ENCODE peak calls at places on chromosomes 4 and X, in four cellular contexts. One of them, this sample, is unnamed.

GRCh38 chrX:150450519-150451177 is 87.5 kb downstream of the MAMLD1 start:
- DNase-seq in iris pigment epithelial cell: no peak
- DNase-seq in cardiac fibroblast: no peak
- DNase-seq in lung: no peak
- DNase-seq in this sample: no peak

GRCh38 chr4:2839060-2839459 is 4.6 kb upstream of the ADD1 start:
- DNase-seq in cardiac fibroblast: no peak
- DNase-seq in lung: no peak
- DNase-seq in iris pigment epithelial cell: no peak
- DNase-seq in this sample: no peak

GRCh38 chrX:12896935-12897334 is 9.5 kb upstream of the TLR8 start:
- DNase-seq in iris pigment epithelial cell: no peak
- DNase-seq in lung: no peak
- DNase-seq in cardiac fibroblast: no peak
- DNase-seq in this sample: no peak

GRCh38 chr4:117700111-117700892 is 334.0 kb upstream of the NDST3 start:
- DNase-seq in lung: no peak
- DNase-seq in iris pigment epithelial cell: no peak
- DNase-seq in cardiac fibroblast: no peak
- DNase-seq in this sample: no peak

GRCh38 chr4:36638273-36638811 is 356.9 kb downstream of the DTHD1 start:
- DNase-seq in lung: no peak
- DNase-seq in iris pigment epithelial cell: no peak
- DNase-seq in cardiac fibroblast: no peak
- DNase-seq in this sample: no peak

GRCh38 chrX:16819634-16820033 is 33.4 kb downstream of the TXLNG start:
- DNase-seq in iris pigment epithelial cell: no peak
- DNase-seq in cardiac fibroblast: no peak
- DNase-seq in lung: no peak
- DNase-seq in this sample: no peak

GRCh38 chr4:155679343-155679742 is 12.7 kb downstream of the GUCY1A1 start:
- DNase-seq in iris pigment epithelial cell: peak
- DNase-seq in cardiac fibroblast: peak
- DNase-seq in lung: peak
- DNase-seq in this sample: peak

GRCh38 chr4:139278956-139279722 is 886 bp downstream of the MGARP start:
- DNase-seq in iris pigment epithelial cell: peak
- DNase-seq in lung: no peak
- DNase-seq in cardiac fibroblast: no peak
- DNase-seq in this sample: no peak

GRCh38 chr4:167183036-167183435 is 51.3 kb downstream of the SPOCK3 start:
- DNase-seq in lung: no peak
- DNase-seq in iris pigment epithelial cell: no peak
- DNase-seq in cardiac fibroblast: no peak
- DNase-seq in this sample: no peak

GRCh38 chrX:103330601-103331397 is 760 bp downstream of the TCEAL7 start:
- DNase-seq in lung: no peak
- DNase-seq in cardiac fibroblast: peak
- DNase-seq in iris pigment epithelial cell: peak
- DNase-seq in this sample: no peak

This sample was measured in ureter.